ENCODE peak calls at places on chromosomes 4 and X, in four cellular contexts. K is uterus, A is colonic mucosa, L is neuronal stem cell. N is an unnamed sample.

GRCh38 chr4:52843958-52844357 is 18.2 kb upstream of the RASL11B start:
- DNase-seq in A (no peak), L (no peak), K (no peak), N (peak; percentile 38)

GRCh38 chr4:177196615-177197014 is 113.1 kb upstream of the NEIL3 start:
- DNase-seq in A (no peak), L (no peak), K (no peak), N (no peak)

GRCh38 chrX:31228909-31229308 is 157.1 kb upstream of the FTHL17 start:
- DNase-seq in L (no peak), A (no peak), K (no peak), N (no peak)

GRCh38 chrX:133586443-133586842 is 171.2 kb upstream of the GPC4 start:
- DNase-seq in L (no peak), A (no peak), K (no peak), N (no peak)

GRCh38 chr4:83618991-83619390 is 83.1 kb downstream of the GPAT3 start:
- DNase-seq in K (no peak), L (no peak), A (peak; percentile 62), N (no peak)

GRCh38 chr4:70651864-70652506 is 14.3 kb downstream of the JCHAIN start:
- DNase-seq in K (no peak), A (no peak), L (peak; percentile 1), N (no peak)

GRCh38 chr4:38675167-38676121 is 11.4 kb downstream of the KLF3 start:
- DNase-seq in K (peak; percentile 74), A (peak; percentile 93), L (peak; percentile 87), N (peak; percentile 59)

GRCh38 chrX:148567229-148567628 is 66.8 kb downstream of the AFF2 start:
- DNase-seq in L (no peak), K (no peak), A (no peak), N (no peak)

GRCh38 chrX:87679849-87680248 is 162.2 kb downstream of the KLHL4 start:
- DNase-seq in L (no peak), A (no peak), K (no peak), N (no peak)

GRCh38 chrX:136450050-136450830 is 37.5 kb upstream of the BRS3 start:
- DNase-seq in L (no peak), K (no peak), A (no peak), N (no peak)

GRCh38 chr4:112082954-112083586 is 62.2 kb upstream of the FAM241A start:
- DNase-seq in K (no peak), L (no peak), A (peak; percentile 52), N (no peak)

GRCh38 chr4:67746797-67747495 is 7.2 kb downstream of the GNRHR start:
- DNase-seq in K (no peak), A (no peak), L (peak; percentile 33), N (no peak)

GRCh38 chr4:134089885-134090284 is 111.7 kb downstream of the PABPC4L start:
- DNase-seq in L (no peak), A (no peak), K (no peak), N (no peak)

GRCh38 chr4:152962160-152962559 is 26.0 kb downstream of the FHDC1 start:
- DNase-seq in L (no peak), K (no peak), A (no peak), N (no peak)

GRCh38 chrX:115583730-115584004 is 22.7 kb downstream of the PLS3 start:
- DNase-seq in A (no peak), K (no peak), L (no peak), N (no peak)

GRCh38 chrX:107996124-107996523 is 14.0 kb upstream of the TEX13B start:
- DNase-seq in K (no peak), L (no peak), A (no peak), N (no peak)

GRCh38 chrX:151984328-151984727 is 9.9 kb upstream of the GABRE start:
- DNase-seq in L (no peak), K (no peak), A (no peak), N (no peak)

GRCh38 chr4:53767503-53767902 is 176.2 kb upstream of the LNX1 start:
- DNase-seq in K (no peak), A (no peak), L (no peak), N (no peak)

GRCh38 chrX:46582964-46583363 is 9.4 kb downstream of the CHST7 start:
- DNase-seq in A (no peak), K (no peak), L (no peak), N (no peak)

GRCh38 chr4:47475411-47475810 is 9.7 kb upstream of the ATP10D start:
- DNase-seq in L (no peak), A (no peak), K (no peak), N (no peak)

GRCh38 chr4:126697748-126698147 is 935.0 kb upstream of the INTU start:
- DNase-seq in K (no peak), L (no peak), A (no peak), N (no peak)

GRCh38 chrX:132414404-132414803 is 74.4 kb downstream of the MBNL3 start:
- DNase-seq in L (no peak), A (no peak), K (no peak), N (no peak)

GRCh38 chr4:188254211-188254610 is 115.0 kb downstream of the TRIML1 start:
- DNase-seq in L (no peak), A (no peak), K (no peak), N (no peak)

GRCh38 chrX:97968376-97969104 is 1084.8 kb downstream of the RPA4 start:
- DNase-seq in A (no peak), K (no peak), L (no peak), N (no peak)

GRCh38 chrX:16160729-16161128 is 6.6 kb upstream of the MAGEB17 start:
- DNase-seq in L (no peak), A (no peak), K (no peak), N (no peak)

GRCh38 chrX:40175416-40176255 is 77.9 kb upstream of the BCOR start:
- DNase-seq in K (peak; percentile 66), L (no peak), A (peak; percentile 79), N (no peak)

GRCh38 chr4:132504438-132504837 is 644.7 kb upstream of the PCDH10 start:
- DNase-seq in L (no peak), A (no peak), K (no peak), N (no peak)

GRCh38 chr4:2484169-2484568 is 15.3 kb downstream of the RNF4 start:
- DNase-seq in K (no peak), A (no peak), L (no peak), N (no peak)
- H3K4me1 ChIP-seq in K (no peaks in the 10 kb centered on the region), A (peaks cover 38% of the 10 kb centered on the region), L (peaks cover 5% of the 10 kb centered on the region), N (peaks cover 50% of the 10 kb centered on the region)

GRCh38 chr4:24840826-24841587 is 45.6 kb downstream of the SOD3 start:
- DNase-seq in K (no peak), A (no peak), L (no peak), N (no peak)
- H3K4me1 ChIP-seq in K (no peaks in the 10 kb centered on the region), A (no peaks in the 10 kb centered on the region), L (peaks cover 3% of the 10 kb centered on the region), N (no peaks in the 10 kb centered on the region)

DNA sequence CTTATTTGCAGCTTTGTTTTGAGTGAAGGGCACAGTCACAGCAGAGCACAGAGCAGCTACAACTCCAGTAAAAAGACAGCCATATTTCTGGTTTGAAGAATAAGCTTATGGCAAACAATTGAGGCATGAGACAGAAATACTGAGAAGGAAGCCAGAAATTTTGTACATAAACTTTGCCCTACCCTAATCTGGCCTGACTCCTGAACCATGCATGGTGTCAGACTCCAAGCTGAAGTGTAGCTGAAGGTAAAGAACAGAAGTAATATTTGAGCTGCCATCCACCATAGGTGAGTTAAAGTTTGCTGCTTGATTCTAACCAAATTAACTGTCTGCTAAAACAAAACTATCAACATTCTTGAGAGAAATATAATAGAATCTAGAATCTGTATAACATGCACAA is 24.5 kb upstream of the TMEM192 start:
- DNase-seq in L (no peak), A (no peak), K (no peak), N (no peak)
- H3K4me1 ChIP-seq in L (no peaks in the 10 kb centered on the region), A (no peaks in the 10 kb centered on the region), K (no peaks in the 10 kb centered on the region), N (no peaks in the 10 kb centered on the region)

DNA sequence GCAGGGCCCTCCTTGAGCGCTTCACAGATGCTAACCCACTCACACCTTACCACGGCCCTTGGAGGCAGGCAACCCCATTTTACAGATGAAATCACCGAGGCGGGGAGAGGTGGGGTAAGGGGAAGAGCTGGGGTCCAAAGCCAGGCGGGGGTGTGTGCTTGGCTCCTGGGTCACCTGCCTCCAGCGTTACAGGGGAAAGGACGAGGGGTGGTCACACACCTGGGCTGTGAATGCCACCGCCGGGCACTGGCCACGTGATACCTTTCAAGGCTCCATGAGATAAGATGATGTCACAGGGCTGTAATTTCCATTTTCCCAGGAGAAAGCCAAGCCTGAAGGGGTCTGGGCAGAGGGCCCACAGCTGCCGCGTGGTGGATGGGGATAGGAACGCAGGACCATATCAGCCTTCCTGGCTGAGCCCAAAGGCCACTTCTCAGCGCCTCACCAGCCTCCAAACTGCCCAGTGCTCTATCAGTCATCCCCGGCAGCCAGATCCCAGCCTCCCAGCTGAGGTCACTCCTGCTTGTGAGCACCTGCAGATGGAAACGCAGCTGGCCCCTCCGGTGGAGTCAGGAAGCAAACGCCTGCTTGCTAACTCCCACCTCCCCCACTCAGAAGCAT is 62.4 kb upstream of the CRMP1 start:
- DNase-seq in K (no peak), L (no peak), A (no peak), N (no peak)
- H3K4me1 ChIP-seq in K (no peaks in the 10 kb centered on the region), L (peaks cover 21% of the 10 kb centered on the region), A (no peaks in the 10 kb centered on the region), N (no peaks in the 10 kb centered on the region)

GRCh38 chr4:170248029-170248428 is 158.3 kb upstream of the AADAT start:
- DNase-seq in A (no peak), K (no peak), L (no peak), N (no peak)
- H3K4me1 ChIP-seq in A (no peaks in the 10 kb centered on the region), K (no peaks in the 10 kb centered on the region), L (no peaks in the 10 kb centered on the region), N (no peaks in the 10 kb centered on the region)

GRCh38 chr4:147610666-147611065 is 6.5 kb upstream of the TMEM184C start:
- DNase-seq in L (no peak), A (no peak), K (no peak), N (no peak)
- H3K4me1 ChIP-seq in L (peaks cover 1% of the 10 kb centered on the region), A (no peaks in the 10 kb centered on the region), K (no peaks in the 10 kb centered on the region), N (no peaks in the 10 kb centered on the region)

GRCh38 chr4:31089815-31090214 is 369.6 kb downstream of the PCDH7 start:
- DNase-seq in K (no peak), A (no peak), L (no peak), N (no peak)

GRCh38 chr4:31085736-31086135 is 365.6 kb downstream of the PCDH7 start:
- DNase-seq in L (no peak), A (no peak), K (no peak), N (no peak)

GRCh38 chr4:31086771-31087330 is 366.7 kb downstream of the PCDH7 start:
- DNase-seq in K (no peak), A (no peak), L (no peak), N (no peak)

GRCh38 chr4:31084806-31085416 is 364.7 kb downstream of the PCDH7 start:
- DNase-seq in L (no peak), A (no peak), K (no peak), N (no peak)

DNA sequence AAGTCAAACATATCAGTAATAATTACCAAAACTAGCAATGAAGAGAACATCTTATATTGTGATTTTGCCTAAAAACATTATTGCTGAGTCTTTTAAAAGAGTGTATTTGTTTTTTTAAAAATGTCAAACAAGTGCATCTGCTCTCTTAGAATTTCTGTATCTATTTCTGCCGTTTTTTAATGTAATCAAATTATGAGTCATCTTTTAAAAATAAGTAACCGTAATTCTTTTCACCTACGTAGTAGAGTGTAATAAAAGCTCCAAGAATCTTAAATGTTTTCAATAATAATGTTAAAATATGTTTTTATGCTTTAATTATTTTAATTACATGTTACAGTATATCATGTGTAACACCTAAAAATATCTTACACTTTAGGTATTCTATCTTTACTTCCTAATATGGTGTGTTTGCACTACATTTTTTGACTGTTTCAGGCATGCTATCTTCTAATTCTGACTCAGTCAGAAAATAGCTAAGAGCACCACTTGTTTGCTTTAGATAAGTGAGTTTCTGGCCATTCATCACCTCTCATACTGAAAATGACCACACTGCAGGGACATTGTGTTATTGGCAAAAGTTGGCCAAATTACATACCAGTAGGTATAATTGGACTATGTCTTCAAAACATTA is 368.5 kb downstream of the PCDH7 start:
- DNase-seq in K (no peak), A (no peak), L (no peak), N (no peak)
- H3K4me1 ChIP-seq in K (no peaks in the 10 kb centered on the region), A (no peaks in the 10 kb centered on the region), L (peaks cover 3% of the 10 kb centered on the region), N (no peaks in the 10 kb centered on the region)

N was measured in gastrocnemius medialis.